ENCODE peak calls at places on chromosomes 7 and 10, in nine cellular contexts. G is aorta; E is activated CD8-positive, alpha-beta memory T cell treated with anti-CD3 and anti-CD28 coated beads, Interleukin-2, amount 10 ng/mL, durations not matched to agents 7 days and 5 days; H is frontal cortex; V is thoracic aorta; C is sigmoid colon; R is mucosa of descending colon; B is PC-3; Z is AG08396. A is an unnamed sample.

GRCh38 chr7:86653919-86654659 is 10.4 kb downstream of the GRM3 start:
- DNase-seq in G (no peak), E (no peak), H (peak; percentile 14), V (no peak), C (no peak), R (no peak), B (no peak), Z (no peak), A (no peak)

GRCh38 chr7:4241791-4242190 is 440.3 kb upstream of the FOXK1 start:
- DNase-seq in G (no peak), E (no peak), H (no peak), V (no peak), C (peak; percentile 36), R (no peak), B (no peak), Z (no peak), A (no peak)

GRCh38 chr10:130816116-130816901 is 495.2 kb downstream of the TCERG1L start:
- DNase-seq in G (no peak), E (no peak), H (no peak), V (no peak), C (no peak), R (no peak), B (no peak), Z (no peak), A (no peak)

GRCh38 chr10:50882540-50882983 is 2.9 kb downstream of the A1CF start:
- DNase-seq in G (no peak), E (no peak), H (no peak), V (no peak), C (no peak), R (no peak), B (peak; percentile 86), Z (no peak), A (no peak)

GRCh38 chr10:81473755-81474154 is 401.2 kb upstream of the NRG3 start:
- DNase-seq in G (no peak), E (no peak), H (no peak), V (no peak), C (no peak), R (peak; percentile 19), B (no peak), Z (no peak), A (no peak)

GRCh38 chr7:82291931-82292330 is 151.6 kb downstream of the CACNA2D1 start:
- DNase-seq in G (no peak), E (no peak), H (no peak), V (no peak), C (no peak), R (no peak), B (peak; percentile 45), Z (no peak), A (no peak)

GRCh38 chr10:47301833-47302232 is 1.8 kb downstream of the GDF10 start:
- DNase-seq in G (no peak), E (no peak), H (no peak), V (no peak), C (no peak), R (no peak), B (no peak), Z (no peak), A (no peak)

GRCh38 chr7:137539111-137539715 is 195.7 kb upstream of the PTN start:
- DNase-seq in G (no peak), E (no peak), H (no peak), V (no peak), C (no peak), R (no peak), B (peak; percentile 63), Z (peak; percentile 31), A (peak; percentile 91)

GRCh38 chr10:124621637-124622036 is 122.5 kb downstream of the FAM53B start:
- DNase-seq in G (no peak), E (no peak), H (peak; percentile 62), V (no peak), C (no peak), R (no peak), B (no peak), Z (no peak), A (no peak)

GRCh38 chr7:133036290-133036689 is 45.6 kb downstream of the CHCHD3 start:
- DNase-seq in G (no peak), E (no peak), H (no peak), V (no peak), C (no peak), R (no peak), B (no peak), Z (no peak), A (no peak)

GRCh38 chr7:90320801-90321494 is at the start of gene FAM237B:
- DNase-seq in G (no peak), E (no peak), H (peak; percentile 44), V (no peak), C (no peak), R (peak; percentile 37), B (no peak), Z (peak; percentile 55), A (peak; percentile 5)

GRCh38 chr7:131109011-131109756 is 218.5 kb upstream of the MKLN1 start:
- DNase-seq in G (no peak), E (no peak), H (no peak), V (no peak), C (no peak), R (no peak), B (peak; percentile 19), Z (no peak), A (peak; percentile 73)

GRCh38 chr7:44290250-44290616 is 35.2 kb downstream of the CAMK2B start:
- DNase-seq in G (peak; percentile 18), E (peak; percentile 30), H (no peak), V (no peak), C (peak; percentile 35), R (peak; percentile 18), B (no peak), Z (no peak), A (no peak)

GRCh38 chr7:51278797-51279196 is 37.8 kb downstream of the COBL start:
- DNase-seq in G (no peak), E (no peak), H (no peak), V (no peak), C (no peak), R (no peak), B (peak; percentile 41), Z (no peak), A (no peak)

GRCh38 chr10:17708806-17709205 is 43.2 kb upstream of the TMEM236 start:
- DNase-seq in G (no peak), E (no peak), H (no peak), V (no peak), C (no peak), R (no peak), B (no peak), Z (no peak), A (no peak)

GRCh38 chr7:115707236-115707635 is 323.3 kb downstream of the TFEC start:
- DNase-seq in G (no peak), E (no peak), H (no peak), V (no peak), C (no peak), R (no peak), B (peak; percentile 63), Z (peak; percentile 3), A (peak; percentile 3)

GRCh38 chr10:3330687-3331086 is 158.1 kb upstream of the PITRM1 start:
- DNase-seq in G (no peak), E (no peak), H (peak; percentile 23), V (no peak), C (no peak), R (no peak), B (peak; percentile 38), Z (peak; percentile 18), A (peak; percentile 87)

GRCh38 chr7:105452085-105452484 is 63.4 kb upstream of the SRPK2 start:
- DNase-seq in G (no peak), E (no peak), H (no peak), V (no peak), C (no peak), R (no peak), B (no peak), Z (no peak), A (no peak)

GRCh38 chr7:131557521-131558385 is 1.3 kb upstream of the PODXL start:
- DNase-seq in G (no peak), E (no peak), H (no peak), V (no peak), C (peak; percentile 69), R (no peak), B (peak; percentile 24), Z (no peak), A (peak; percentile 19)

GRCh38 chr10:85832988-85833387 is 533.6 kb downstream of the GRID1 start:
- DNase-seq in G (no peak), E (no peak), H (no peak), V (no peak), C (no peak), R (no peak), B (no peak), Z (no peak), A (no peak)

GRCh38 chr10:19749185-19749729 is 67.0 kb upstream of the PLXDC2 start:
- DNase-seq in G (no peak), E (no peak), H (no peak), V (no peak), C (no peak), R (no peak), B (peak; percentile 3), Z (peak; percentile 7), A (peak; percentile 84)

GRCh38 chr10:28914721-28915120 is 237.4 kb downstream of the BAMBI start:
- DNase-seq in G (no peak), E (no peak), H (no peak), V (no peak), C (no peak), R (no peak), B (peak; percentile 49), Z (no peak), A (no peak)

GRCh38 chr7:43038229-43038628 is 74.2 kb upstream of the HECW1 start:
- DNase-seq in G (no peak), E (no peak), H (no peak), V (no peak), C (no peak), R (no peak), B (peak; percentile 15), Z (peak; percentile 50), A (peak; percentile 36)

GRCh38 chr10:23193435-23194074 is 1.4 kb downstream of the PTF1A start:
- DNase-seq in G (no peak), E (no peak), H (no peak), V (no peak), C (no peak), R (no peak), B (no peak), Z (no peak), A (no peak)

GRCh38 chr7:55565693-55566092 is 6.6 kb downstream of the VOPP1 start:
- DNase-seq in G (no peak), E (peak; percentile 39), H (no peak), V (no peak), C (no peak), R (no peak), B (no peak), Z (no peak), A (no peak)

GRCh38 chr7:42662862-42663261 is 249.0 kb downstream of the C7orf25 start:
- DNase-seq in G (no peak), E (no peak), H (no peak), V (no peak), C (no peak), R (no peak), B (no peak), Z (no peak), A (no peak)

GRCh38 chr10:32095116-32095733 is 39.0 kb upstream of the KIF5B start:
- DNase-seq in G (no peak), E (no peak), H (no peak), V (no peak), C (no peak), R (no peak), B (peak; percentile 66), Z (no peak), A (no peak)

A was measured in mesenchymal stem cell.